ENCODE peak calls at places on chromosome 2, in four cellular contexts. One of them, this sample, is unnamed.

GRCh38 chr2:231601356-231602229 is 8.9 kb downstream of the TEX44 start:
- DNase-seq in T-cell: peak; percentile 76
- DNase-seq in NCI-H524: peak; percentile 81
- DNase-seq in HCT116: peak; percentile 82
- DNase-seq in this sample: peak; percentile 97

GRCh38 chr2:222358876-222359275 is 60.1 kb upstream of the PAX3 start:
- DNase-seq in T-cell: no peak
- DNase-seq in NCI-H524: no peak
- DNase-seq in HCT116: no peak
- DNase-seq in this sample: no peak

GRCh38 chr2:167196461-167197252 is 308.4 kb downstream of the XIRP2 start:
- DNase-seq in T-cell: no peak
- DNase-seq in NCI-H524: peak; percentile 73
- DNase-seq in HCT116: no peak
- DNase-seq in this sample: no peak

GRCh38 chr2:128442053-128442751 is 123.5 kb upstream of the HS6ST1 start:
- DNase-seq in T-cell: no peak
- DNase-seq in NCI-H524: no peak
- DNase-seq in HCT116: no peak
- DNase-seq in this sample: no peak

GRCh38 chr2:220533485-220533884 is 906.1 kb downstream of the SLC4A3 start:
- DNase-seq in T-cell: no peak
- DNase-seq in NCI-H524: peak; percentile 24
- DNase-seq in HCT116: peak; percentile 21
- DNase-seq in this sample: peak; percentile 83

GRCh38 chr2:101679037-101679726 is 18.3 kb upstream of the MAP4K4 start:
- DNase-seq in T-cell: no peak
- DNase-seq in NCI-H524: no peak
- DNase-seq in HCT116: no peak
- DNase-seq in this sample: no peak

GRCh38 chr2:184444217-184444616 is 154.1 kb upstream of the ZNF804A start:
- DNase-seq in T-cell: no peak
- DNase-seq in NCI-H524: peak; percentile 83
- DNase-seq in HCT116: no peak
- DNase-seq in this sample: no peak

GRCh38 chr2:126857502-126857901 is 41.2 kb upstream of the TEX51 start:
- DNase-seq in T-cell: no peak
- DNase-seq in NCI-H524: no peak
- DNase-seq in HCT116: no peak
- DNase-seq in this sample: no peak

GRCh38 chr2:130152816-130153595 is 8.1 kb upstream of the CCDC74B start:
- DNase-seq in T-cell: no peak
- DNase-seq in NCI-H524: no peak
- DNase-seq in HCT116: no peak
- DNase-seq in this sample: no peak

GRCh38 chr2:170396799-170397459 is 219.0 kb downstream of the MYO3B start:
- DNase-seq in T-cell: no peak
- DNase-seq in NCI-H524: peak; percentile 23
- DNase-seq in HCT116: no peak
- DNase-seq in this sample: no peak

GRCh38 chr2:30686000-30686399 is 121.2 kb downstream of the CAPN13 start:
- DNase-seq in T-cell: no peak
- DNase-seq in NCI-H524: peak; percentile 40
- DNase-seq in HCT116: no peak
- DNase-seq in this sample: peak; percentile 14

GRCh38 chr2:193276069-193276468 is 1081.3 kb upstream of the TMEFF2 start:
- DNase-seq in T-cell: no peak
- DNase-seq in NCI-H524: no peak
- DNase-seq in HCT116: no peak
- DNase-seq in this sample: no peak

GRCh38 chr2:9630001-9630749 is 622 bp downstream of the YWHAQ start:
- DNase-seq in T-cell: peak; percentile 68
- DNase-seq in NCI-H524: peak; percentile 67
- DNase-seq in HCT116: peak; percentile 19
- DNase-seq in this sample: peak; percentile 81

GRCh38 chr2:240518981-240519380 is 38.8 kb downstream of the ANKMY1 start:
- DNase-seq in T-cell: no peak
- DNase-seq in NCI-H524: no peak
- DNase-seq in HCT116: no peak
- DNase-seq in this sample: no peak

GRCh38 chr2:18656048-18656447 is 66.7 kb upstream of the NT5C1B start:
- DNase-seq in T-cell: no peak
- DNase-seq in NCI-H524: no peak
- DNase-seq in HCT116: no peak
- DNase-seq in this sample: no peak

GRCh38 chr2:28644760-28645159 is 106.9 kb upstream of the PPP1CB start:
- DNase-seq in T-cell: no peak
- DNase-seq in NCI-H524: no peak
- DNase-seq in HCT116: no peak
- DNase-seq in this sample: no peak

GRCh38 chr2:105790467-105791118 is 45.9 kb downstream of the NCK2 start:
- DNase-seq in T-cell: no peak
- DNase-seq in NCI-H524: no peak
- DNase-seq in HCT116: no peak
- DNase-seq in this sample: no peak